ENCODE peak calls at places on chromosomes 2 and 18, in five cellular contexts. One of them, this sample, is unnamed.

GRCh38 chr18:35637226-35637625 is 55.7 kb downstream of the GALNT1 start:
- DNase-seq in WTC11: no peak
- DNase-seq in K562: no peak
- DNase-seq in A549: no peak
- DNase-seq in HepG2: no peak
- DNase-seq in this sample: no peak

GRCh38 chr2:8796878-8797550 is 40.4 kb downstream of the KIDINS220 start:
- DNase-seq in WTC11: no peak
- DNase-seq in K562: no peak
- DNase-seq in A549: no peak
- DNase-seq in HepG2: no peak
- DNase-seq in this sample: peak

GRCh38 chr2:189613650-189614420 is 33.2 kb upstream of the SLC40A1 start:
- DNase-seq in WTC11: no peak
- DNase-seq in K562: no peak
- DNase-seq in A549: peak
- DNase-seq in HepG2: no peak
- DNase-seq in this sample: no peak

GRCh38 chr2:100875516-100876230 is 55.7 kb downstream of the NPAS2 start:
- DNase-seq in WTC11: no peak
- DNase-seq in K562: no peak
- DNase-seq in A549: no peak
- DNase-seq in HepG2: peak
- DNase-seq in this sample: no peak

GRCh38 chr2:27638023-27638637 is 9.3 kb downstream of the GPN1 start:
- DNase-seq in WTC11: no peak
- DNase-seq in K562: no peak
- DNase-seq in A549: no peak
- DNase-seq in HepG2: no peak
- DNase-seq in this sample: no peak

GRCh38 chr2:210477496-210477895 is 937 bp upstream of the LANCL1 start:
- DNase-seq in WTC11: peak
- DNase-seq in K562: peak
- DNase-seq in A549: peak
- DNase-seq in HepG2: peak
- DNase-seq in this sample: no peak

GRCh38 chr2:69138793-69139510 is 126.0 kb downstream of the ANTXR1 start:
- DNase-seq in WTC11: no peak
- DNase-seq in K562: no peak
- DNase-seq in A549: peak
- DNase-seq in HepG2: no peak
- DNase-seq in this sample: no peak

GRCh38 chr2:200306719-200306968 is 151 bp downstream of the SPATS2L start:
- DNase-seq in WTC11: no peak
- DNase-seq in K562: peak
- DNase-seq in A549: no peak
- DNase-seq in HepG2: no peak
- DNase-seq in this sample: no peak

GRCh38 chr2:232979871-232980461 is 33.1 kb downstream of the NGEF start:
- DNase-seq in WTC11: no peak
- DNase-seq in K562: no peak
- DNase-seq in A549: peak
- DNase-seq in HepG2: peak
- DNase-seq in this sample: no peak

GRCh38 chr2:210072922-210073509 is 70.6 kb downstream of the RPE start:
- DNase-seq in WTC11: no peak
- DNase-seq in K562: peak
- DNase-seq in A549: peak
- DNase-seq in HepG2: peak
- DNase-seq in this sample: no peak

GRCh38 chr2:172376505-172377125 is 50.8 kb upstream of the ITGA6 start:
- DNase-seq in WTC11: no peak
- DNase-seq in K562: no peak
- DNase-seq in A549: no peak
- DNase-seq in HepG2: no peak
- DNase-seq in this sample: no peak

GRCh38 chr2:63792523-63792922 is 49.2 kb upstream of the UGP2 start:
- DNase-seq in WTC11: no peak
- DNase-seq in K562: no peak
- DNase-seq in A549: peak
- DNase-seq in HepG2: no peak
- DNase-seq in this sample: no peak

GRCh38 chr2:241558532-241559488 is at the start of gene BOK:
- DNase-seq in WTC11: peak
- DNase-seq in K562: peak
- DNase-seq in A549: peak
- DNase-seq in HepG2: peak
- DNase-seq in this sample: no peak

GRCh38 chr2:54670485-54671009 is 52.9 kb upstream of the EML6 start:
- DNase-seq in WTC11: no peak
- DNase-seq in K562: no peak
- DNase-seq in A549: no peak
- DNase-seq in HepG2: no peak
- DNase-seq in this sample: no peak

GRCh38 chr2:141331127-141331526 is 799.7 kb downstream of the LRP1B start:
- DNase-seq in WTC11: no peak
- DNase-seq in K562: no peak
- DNase-seq in A549: peak
- DNase-seq in HepG2: no peak
- DNase-seq in this sample: no peak

GRCh38 chr18:23406271-23406787 is 46.8 kb upstream of the RIOK3 start:
- DNase-seq in WTC11: no peak
- DNase-seq in K562: no peak
- DNase-seq in A549: peak
- DNase-seq in HepG2: peak
- DNase-seq in this sample: no peak

GRCh38 chr2:86064006-86064405 is 41.7 kb downstream of the POLR1A start:
- DNase-seq in WTC11: no peak
- DNase-seq in K562: no peak
- DNase-seq in A549: no peak
- DNase-seq in HepG2: no peak
- DNase-seq in this sample: no peak

GRCh38 chr2:20349457-20350034 is 1.1 kb downstream of the PUM2 start:
- DNase-seq in WTC11: no peak
- DNase-seq in K562: no peak
- DNase-seq in A549: peak
- DNase-seq in HepG2: no peak
- DNase-seq in this sample: no peak

GRCh38 chr2:11679491-11680130 is 9.6 kb upstream of the NTSR2 start:
- DNase-seq in WTC11: no peak
- DNase-seq in K562: no peak
- DNase-seq in A549: no peak
- DNase-seq in HepG2: no peak
- DNase-seq in this sample: no peak

GRCh38 chr2:44941551-44942234 is at the start of gene SIX3:
- DNase-seq in WTC11: peak
- DNase-seq in K562: no peak
- DNase-seq in A549: peak
- DNase-seq in HepG2: no peak
- DNase-seq in this sample: no peak

GRCh38 chr2:240888130-240888889 is 7.6 kb downstream of the MAB21L4 start:
- DNase-seq in WTC11: no peak
- DNase-seq in K562: no peak
- DNase-seq in A549: no peak
- DNase-seq in HepG2: no peak
- DNase-seq in this sample: no peak

GRCh38 chr2:209472386-209472832 is 48.6 kb downstream of the MAP2 start:
- DNase-seq in WTC11: no peak
- DNase-seq in K562: no peak
- DNase-seq in A549: peak
- DNase-seq in HepG2: no peak
- DNase-seq in this sample: no peak

GRCh38 chr2:227460079-227460485 is 11.9 kb upstream of the AGFG1 start:
- DNase-seq in WTC11: no peak
- DNase-seq in K562: no peak
- DNase-seq in A549: no peak
- DNase-seq in HepG2: no peak
- DNase-seq in this sample: no peak

GRCh38 chr2:64982932-64983331 is 6.3 kb upstream of the SLC1A4 start:
- DNase-seq in WTC11: no peak
- DNase-seq in K562: no peak
- DNase-seq in A549: no peak
- DNase-seq in HepG2: peak
- DNase-seq in this sample: no peak

GRCh38 chr2:34734662-34735061 is 1135.6 kb upstream of the FAM98A start:
- DNase-seq in WTC11: no peak
- DNase-seq in K562: no peak
- DNase-seq in A549: no peak
- DNase-seq in HepG2: no peak
- DNase-seq in this sample: no peak

GRCh38 chr2:65436169-65436824 is 3.9 kb upstream of the SPRED2 start:
- DNase-seq in WTC11: peak
- DNase-seq in K562: peak
- DNase-seq in A549: peak
- DNase-seq in HepG2: peak
- DNase-seq in this sample: no peak

GRCh38 chr2:145592362-145592761 is 1072.4 kb upstream of the ZEB2 start:
- DNase-seq in WTC11: no peak
- DNase-seq in K562: no peak
- DNase-seq in A549: no peak
- DNase-seq in HepG2: no peak
- DNase-seq in this sample: no peak

GRCh38 chr2:135182190-135182589 is 130.1 kb downstream of the RAB3GAP1 start:
- DNase-seq in WTC11: no peak
- DNase-seq in K562: no peak
- DNase-seq in A549: no peak
- DNase-seq in HepG2: no peak
- DNase-seq in this sample: no peak

GRCh38 chr2:159256159-159256558 is 30.3 kb downstream of the WDSUB1 start:
- DNase-seq in WTC11: no peak
- DNase-seq in K562: no peak
- DNase-seq in A549: no peak
- DNase-seq in HepG2: no peak
- DNase-seq in this sample: no peak

DNA sequence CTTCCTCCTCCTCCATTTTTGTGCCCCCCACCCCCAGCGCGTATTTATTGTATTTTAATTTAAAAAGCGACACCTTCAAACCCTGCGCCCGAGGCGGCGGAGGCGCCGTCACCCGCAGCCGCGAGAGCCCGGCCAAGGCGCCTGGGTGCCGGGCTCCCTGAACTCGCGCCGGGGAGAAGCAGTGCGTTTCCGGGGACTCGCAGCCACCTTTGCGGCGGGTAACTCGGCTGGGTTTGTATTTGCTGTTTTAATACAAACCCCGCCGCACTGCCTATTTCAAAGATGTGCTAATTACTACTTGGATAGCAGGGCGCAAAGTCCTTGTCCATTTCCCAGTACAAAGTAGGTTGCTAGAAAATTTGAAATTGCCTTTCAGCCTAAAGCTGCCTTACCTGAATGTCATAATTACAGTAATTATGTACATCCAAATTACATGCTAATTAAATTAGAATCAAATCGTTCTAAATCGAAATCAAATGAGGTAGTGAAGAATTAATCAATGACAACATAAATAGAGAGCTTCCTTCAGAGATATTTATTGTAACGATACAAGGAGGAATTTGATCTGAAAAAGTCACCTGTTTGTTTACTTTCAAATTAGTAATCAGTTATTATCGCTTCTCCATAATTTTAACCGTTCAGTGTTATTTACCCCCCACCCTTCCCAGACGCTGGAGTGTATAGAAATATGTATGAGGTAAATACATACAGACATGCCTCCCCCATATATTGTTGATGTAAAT is 8.0 kb downstream of the SP9 start:
- DNase-seq in WTC11: peak
- DNase-seq in K562: no peak
- DNase-seq in A549: no peak
- DNase-seq in HepG2: no peak
- DNase-seq in this sample: no peak
- TF ChIP-seq ESRRA in WTC11: no peak
- TF ChIP-seq ESRRA in K562: no peak
- TF ChIP-seq ESRRA in A549: no peak
- TF ChIP-seq ESRRA in HepG2: no peak
- TF ChIP-seq ESRRA in this sample: no peak

GRCh38 chr18:22191986-22192385 is 22.6 kb downstream of the GATA6 start:
- DNase-seq in WTC11: no peak
- DNase-seq in K562: no peak
- DNase-seq in A549: no peak
- DNase-seq in HepG2: no peak
- DNase-seq in this sample: no peak

GRCh38 chr18:22193466-22193865 is 24.1 kb downstream of the GATA6 start:
- DNase-seq in WTC11: no peak
- DNase-seq in K562: no peak
- DNase-seq in A549: no peak
- DNase-seq in HepG2: no peak
- DNase-seq in this sample: no peak

GRCh38 chr18:22188551-22189267 is 19.3 kb downstream of the GATA6 start:
- DNase-seq in WTC11: no peak
- DNase-seq in K562: no peak
- DNase-seq in A549: no peak
- DNase-seq in HepG2: no peak
- DNase-seq in this sample: no peak

GRCh38 chr18:22189431-22189830 is 20.0 kb downstream of the GATA6 start:
- DNase-seq in WTC11: no peak
- DNase-seq in K562: no peak
- DNase-seq in A549: no peak
- DNase-seq in HepG2: no peak
- DNase-seq in this sample: no peak

DNA sequence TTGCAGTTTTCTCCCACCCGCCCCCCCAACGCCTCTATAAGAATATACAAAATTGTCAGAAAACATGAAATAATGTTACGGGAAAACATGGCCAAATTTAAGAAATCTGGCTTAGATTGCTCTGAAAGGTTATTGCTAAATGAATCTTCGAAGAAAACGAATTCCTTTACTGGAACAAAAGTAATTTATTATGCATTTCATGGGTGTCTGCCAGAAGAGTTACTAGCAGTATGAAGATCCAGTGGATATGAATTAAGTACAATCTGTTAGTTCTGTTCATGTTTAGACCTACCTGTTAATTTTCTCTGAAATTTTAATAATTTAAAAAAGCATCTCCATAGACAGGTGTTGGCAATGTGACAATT is 21.9 kb downstream of the GATA6 start:
- DNase-seq in WTC11: no peak
- DNase-seq in K562: no peak
- DNase-seq in A549: no peak
- DNase-seq in HepG2: no peak
- DNase-seq in this sample: no peak
- TF ChIP-seq ESRRA in WTC11: no peak
- TF ChIP-seq ESRRA in K562: no peak
- TF ChIP-seq ESRRA in A549: no peak
- TF ChIP-seq ESRRA in HepG2: no peak
- TF ChIP-seq ESRRA in this sample: no peak

GRCh38 chr18:39841133-39842041 is 2113.6 kb upstream of the PIK3C3 start:
- DNase-seq in WTC11: peak
- DNase-seq in K562: no peak
- DNase-seq in A549: peak
- DNase-seq in HepG2: peak
- DNase-seq in this sample: no peak
- TF ChIP-seq ESRRA in WTC11: no peak
- TF ChIP-seq ESRRA in K562: no peak
- TF ChIP-seq ESRRA in A549: no peak
- TF ChIP-seq ESRRA in HepG2: no peak
- TF ChIP-seq ESRRA in this sample: no peak

DNA sequence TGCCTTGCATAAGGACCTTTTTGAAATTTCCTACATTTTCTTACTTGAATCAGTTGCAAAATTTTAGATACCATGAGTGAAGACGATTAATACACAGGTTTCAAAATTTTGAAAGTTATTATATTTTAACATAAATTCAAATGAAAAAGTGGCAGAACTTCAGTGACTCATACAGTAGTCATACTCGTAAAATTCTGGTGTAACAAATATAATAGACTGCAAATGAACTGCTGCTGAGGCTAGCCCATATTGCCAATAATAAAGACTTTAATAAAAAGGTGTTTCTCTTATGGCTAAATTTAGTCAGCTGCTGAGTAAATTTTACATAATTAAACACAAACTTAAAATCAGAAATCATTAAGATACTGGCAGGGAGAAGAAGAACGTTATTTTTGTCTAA is 36.9 kb downstream of the MSH6 start:
- DNase-seq in WTC11: no peak
- DNase-seq in K562: no peak
- DNase-seq in A549: no peak
- DNase-seq in HepG2: no peak
- DNase-seq in this sample: no peak
- TF ChIP-seq ESRRA in WTC11: no peak
- TF ChIP-seq ESRRA in K562: no peak
- TF ChIP-seq ESRRA in A549: no peak
- TF ChIP-seq ESRRA in HepG2: no peak
- TF ChIP-seq ESRRA in this sample: no peak

This sample was measured in GM12878.